ENCODE peak calls at places on chromosome 11, in five cellular contexts. F is H9, P is heart right ventricle, N is heart left ventricle, K is lower lobe of right lung. A is an unnamed sample.

GRCh38 chr11:65489706-65490310 is 9.0 kb upstream of the MALAT1 start:
- DNase-seq in F (peak; percentile 53), P (peak; percentile 46), N (peak; percentile 52), K (no peak), A (no peak)

GRCh38 chr11:46361283-46362145 is 14.3 kb downstream of the DGKZ start:
- DNase-seq in F (no peak), P (peak; percentile 74), N (peak; percentile 86), K (peak; percentile 83), A (peak; percentile 82)

GRCh38 chr11:21289686-21290085 is 620.3 kb downstream of the NELL1 start:
- DNase-seq in F (no peak), P (no peak), N (no peak), K (no peak), A (no peak)

GRCh38 chr11:121042296-121042695 is 18.4 kb downstream of the TBCEL start:
- DNase-seq in F (no peak), P (no peak), N (no peak), K (no peak), A (no peak)

GRCh38 chr11:79287952-79288351 is 152.9 kb downstream of the TENM4 start:
- DNase-seq in F (no peak), P (no peak), N (no peak), K (no peak), A (no peak)

GRCh38 chr11:2808850-2809847 is 76.4 kb downstream of the CDKN1C start:
- DNase-seq in F (no peak), P (no peak), N (no peak), K (peak; percentile 32), A (no peak)

GRCh38 chr11:117121176-117121575 is 22.9 kb upstream of the PAFAH1B2 start:
- DNase-seq in F (no peak), P (no peak), N (no peak), K (no peak), A (no peak)

GRCh38 chr11:1220941-1221721 is 1.7 kb upstream of the MUC5B start:
- DNase-seq in F (peak; percentile 20), P (peak; percentile 7), N (no peak), K (peak; percentile 29), A (no peak)

GRCh38 chr11:42315267-42315666 is 855.8 kb upstream of the LRRC4C start:
- DNase-seq in F (no peak), P (no peak), N (no peak), K (no peak), A (no peak)

GRCh38 chr11:68033708-68034045 is 3.2 kb downstream of the NDUFS8 start:
- DNase-seq in F (no peak), P (peak; percentile 64), N (peak; percentile 65), K (no peak), A (no peak)

GRCh38 chr11:113549061-113549460 is 73.9 kb upstream of the DRD2 start:
- DNase-seq in F (no peak), P (no peak), N (no peak), K (no peak), A (no peak)

GRCh38 chr11:114120606-114121005 is 61.1 kb downstream of the ZBTB16 start:
- DNase-seq in F (no peak), P (no peak), N (no peak), K (no peak), A (no peak)

GRCh38 chr11:125975634-125976033 is 29.8 kb downstream of the VSIG10L2 start:
- DNase-seq in F (no peak), P (no peak), N (no peak), K (no peak), A (no peak)

DNA sequence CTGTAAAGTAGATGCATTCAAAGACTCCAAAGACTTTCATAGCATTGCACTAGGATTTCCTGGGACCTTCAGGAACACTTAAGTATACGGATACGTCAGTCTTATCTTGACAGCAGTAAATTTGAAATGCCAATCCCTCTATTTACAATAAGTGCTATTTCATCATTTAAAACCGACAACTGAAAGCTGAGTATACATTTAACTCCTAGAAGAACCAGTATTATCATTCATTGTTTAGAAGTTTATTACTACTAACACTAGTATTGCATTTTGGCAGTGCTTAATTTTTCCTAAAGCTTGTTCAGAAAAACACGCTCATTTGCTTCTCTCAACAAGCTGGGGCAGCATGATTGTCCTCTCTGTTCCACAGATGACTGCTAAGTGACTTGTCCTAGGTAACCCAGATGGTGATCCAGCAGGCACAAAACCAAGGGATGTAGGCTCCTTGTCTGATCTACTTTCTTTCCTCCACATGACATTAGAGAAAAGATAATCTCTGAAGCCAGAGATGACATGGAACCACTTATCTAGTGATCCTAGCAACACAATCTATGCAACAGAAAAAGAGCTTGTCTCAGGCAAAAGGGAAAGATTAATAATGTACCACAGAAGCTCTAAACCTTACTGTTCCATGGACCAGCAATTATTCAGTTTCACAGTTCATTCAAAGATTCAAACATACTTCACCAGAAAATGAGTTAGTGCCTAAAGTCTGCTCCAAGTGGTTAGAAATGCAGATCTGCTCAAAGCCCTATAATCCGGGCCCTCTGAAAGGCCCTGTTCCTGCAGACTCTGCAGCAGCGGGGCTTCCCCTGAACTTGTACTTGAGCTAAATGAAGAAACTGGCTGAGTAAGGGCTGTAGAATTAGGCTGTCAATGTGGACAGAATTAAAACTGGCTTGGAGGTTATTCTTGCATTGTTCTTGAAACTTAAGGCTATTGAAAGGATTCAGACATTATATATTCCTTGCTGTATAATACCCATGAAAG is 5.2 kb downstream of the MAML2 start:
- DNase-seq in F (no peak), P (no peak), N (no peak), K (no peak), A (peak; percentile 28)
- H3K4me1 ChIP-seq in F (peaks cover 18% of the 10 kb centered on the region), P (peaks cover 74% of the 10 kb centered on the region), N (peaks cover 52% of the 10 kb centered on the region), K (peaks cover 80% of the 10 kb centered on the region), A (peaks cover 62% of the 10 kb centered on the region)

DNA sequence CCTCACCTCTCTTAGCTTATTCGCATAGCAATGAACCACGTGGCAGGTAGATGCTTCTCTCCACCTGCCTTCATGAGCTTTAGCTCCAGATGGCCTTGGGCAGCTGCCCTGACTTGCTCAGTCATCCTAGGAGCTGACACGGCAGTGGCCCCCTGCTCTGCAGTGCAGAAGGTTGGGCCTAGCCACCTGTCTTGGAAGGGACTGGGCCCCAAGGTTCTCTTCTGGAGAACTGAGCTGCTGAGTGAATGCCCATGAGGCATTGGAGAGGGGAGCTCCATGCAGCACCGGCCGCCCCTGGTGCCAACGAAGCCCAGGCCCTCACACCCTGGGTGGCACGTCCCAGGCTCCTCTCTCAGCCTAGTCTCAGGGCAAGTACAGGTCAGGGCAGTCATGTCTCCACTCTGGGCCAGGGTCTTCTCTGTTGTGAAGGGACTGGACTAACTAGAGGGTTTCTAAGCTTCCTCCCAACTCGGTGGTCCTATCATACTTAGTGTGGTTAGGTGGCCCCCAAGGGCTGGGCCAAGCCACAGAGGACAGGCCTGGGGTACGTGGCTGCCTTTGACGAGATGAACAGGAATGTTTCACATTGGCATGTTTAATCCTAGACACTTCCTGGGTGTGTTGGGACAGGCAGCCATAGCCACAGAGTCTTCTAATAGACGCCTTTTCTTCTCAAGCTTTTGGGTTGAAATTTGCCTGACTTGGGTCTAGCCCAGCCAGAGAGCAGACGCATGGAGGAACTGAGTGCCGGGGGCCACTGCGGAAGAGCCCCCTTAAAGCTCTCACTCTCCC is 47.9 kb downstream of the ALX4 start:
- DNase-seq in F (no peak), P (no peak), N (no peak), K (no peak), A (no peak)
- H3K27me3 ChIP-seq in F (no peaks in the 10 kb centered on the region), P (no peaks in the 10 kb centered on the region), N (no peaks in the 10 kb centered on the region), K (no peaks in the 10 kb centered on the region), A (no peaks in the 10 kb centered on the region)

DNA sequence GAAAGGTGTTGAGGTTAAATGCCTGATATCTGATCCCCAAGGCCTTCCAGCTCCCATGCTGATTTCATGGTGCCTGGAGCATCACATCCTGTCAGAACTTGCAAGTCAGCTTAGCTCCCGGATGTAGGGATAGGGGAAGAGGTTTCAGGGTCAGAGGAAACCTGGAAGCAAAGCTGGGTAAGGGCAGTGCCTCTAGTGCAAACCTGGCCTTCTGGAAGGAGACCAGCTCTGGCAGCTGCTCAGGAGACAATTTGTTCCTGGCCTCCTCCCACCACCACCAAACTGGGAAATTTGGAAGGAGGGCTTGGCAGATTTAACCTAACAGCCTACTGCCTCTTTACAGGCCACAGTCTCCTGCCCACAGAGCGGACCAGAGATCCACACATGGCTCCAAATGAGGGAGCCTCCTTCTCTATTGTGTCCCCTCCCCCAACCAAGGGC is 9.2 kb upstream of the TSKU start:
- DNase-seq in F (no peak), P (peak; percentile 65), N (peak; percentile 29), K (no peak), A (no peak)
- H3K4me1 ChIP-seq in F (no peaks in the 10 kb centered on the region), P (peaks cover 54% of the 10 kb centered on the region), N (peaks cover 52% of the 10 kb centered on the region), K (peaks cover 42% of the 10 kb centered on the region), A (no peaks in the 10 kb centered on the region)

DNA sequence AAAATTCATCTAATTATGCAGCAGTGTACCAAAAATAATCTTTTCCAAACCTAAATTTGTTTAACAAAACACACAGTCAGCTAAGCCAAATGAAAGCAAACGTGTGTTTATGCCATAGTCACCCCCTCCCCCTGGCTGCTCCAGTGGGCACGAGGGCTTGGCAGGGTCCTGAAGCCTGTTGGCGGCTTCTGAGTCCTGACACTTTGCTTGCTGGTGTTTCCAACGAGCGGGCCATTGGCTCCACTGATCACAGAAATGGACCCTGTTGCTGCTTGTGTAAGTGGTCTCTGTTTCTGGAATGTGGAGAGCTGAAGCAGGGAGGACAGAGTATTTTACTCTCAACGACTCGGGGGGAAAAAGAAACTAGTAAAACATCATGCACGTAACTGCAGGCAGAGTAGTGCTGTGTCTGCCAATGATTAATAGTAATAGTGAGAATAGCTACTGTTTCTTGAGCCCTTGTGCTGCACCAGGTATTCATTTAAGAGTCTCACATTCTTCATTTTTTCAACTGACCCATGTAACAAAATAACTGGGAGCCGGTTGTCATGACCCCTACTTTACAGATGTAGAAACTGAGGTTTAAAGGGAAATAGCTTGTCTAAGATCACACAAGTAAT is 526.6 kb downstream of the INSC start:
- DNase-seq in F (no peak), P (no peak), N (no peak), K (no peak), A (no peak)
- H3K27me3 ChIP-seq in F (no peaks in the 10 kb centered on the region), P (no peaks in the 10 kb centered on the region), N (no peaks in the 10 kb centered on the region), K (no peaks in the 10 kb centered on the region), A (no peaks in the 10 kb centered on the region)

GRCh38 chr11:77752518-77752917 is 68.0 kb downstream of the RSF1 start:
- DNase-seq in F (peak; percentile 31), P (no peak), N (peak; percentile 43), K (no peak), A (no peak)

GRCh38 chr11:77750757-77751156 is 69.8 kb downstream of the RSF1 start:
- DNase-seq in F (no peak), P (no peak), N (no peak), K (no peak), A (no peak)

GRCh38 chr11:77747381-77747969 is 73.0 kb downstream of the RSF1 start:
- DNase-seq in F (no peak), P (no peak), N (no peak), K (no peak), A (no peak)

GRCh38 chr11:77749232-77749631 is 71.3 kb downstream of the RSF1 start:
- DNase-seq in F (no peak), P (no peak), N (no peak), K (no peak), A (no peak)

GRCh38 chr11:77748266-77748665 is 72.3 kb downstream of the RSF1 start:
- DNase-seq in F (no peak), P (no peak), N (no peak), K (no peak), A (no peak)
- H3K4me1 ChIP-seq in F (peaks cover 8% of the 10 kb centered on the region), P (peaks cover 51% of the 10 kb centered on the region), N (peaks cover 46% of the 10 kb centered on the region), K (peaks cover 14% of the 10 kb centered on the region), A (peaks cover 9% of the 10 kb centered on the region)

GRCh38 chr11:119889728-119890280 is 160.8 kb upstream of the NECTIN1 start:
- DNase-seq in F (no peak), P (no peak), N (no peak), K (no peak), A (no peak)

GRCh38 chr11:119891392-119891791 is 162.4 kb upstream of the NECTIN1 start:
- DNase-seq in F (no peak), P (peak; percentile 73), N (peak; percentile 77), K (no peak), A (no peak)

GRCh38 chr11:119892311-119892808 is 163.4 kb upstream of the NECTIN1 start:
- DNase-seq in F (no peak), P (peak; percentile 55), N (peak; percentile 23), K (no peak), A (no peak)

GRCh38 chr11:119889111-119889510 is 160.1 kb upstream of the NECTIN1 start:
- DNase-seq in F (no peak), P (no peak), N (no peak), K (no peak), A (no peak)

GRCh38 chr11:119890466-119890865 is 161.5 kb upstream of the NECTIN1 start:
- DNase-seq in F (no peak), P (no peak), N (no peak), K (no peak), A (no peak)
- H3K27me3 ChIP-seq in F (no peaks in the 10 kb centered on the region), P (no peaks in the 10 kb centered on the region), N (peaks cover 3% of the 10 kb centered on the region), K (peaks cover 10% of the 10 kb centered on the region), A (no peaks in the 10 kb centered on the region)

A was measured in CD4-positive, CD25-positive, alpha-beta regulatory T cell.